ENCODE peak calls at places on chromosome 7, in four cellular contexts. One of them, this sample, is unnamed.

GRCh38 chr7:1557771-1558170 is 1.8 kb upstream of the TMEM184A start:
- DNase-seq in body of pancreas: no peak
- DNase-seq in suprapubic skin: no peak
- DNase-seq in endodermal cell: no peak
- DNase-seq in this sample: no peak

GRCh38 chr7:98573816-98574215 is 43.3 kb upstream of the NPTX2 start:
- DNase-seq in body of pancreas: no peak
- DNase-seq in suprapubic skin: no peak
- DNase-seq in endodermal cell: no peak
- DNase-seq in this sample: no peak

GRCh38 chr7:108311446-108312168 is 144.6 kb downstream of the NRCAM start:
- DNase-seq in body of pancreas: no peak
- DNase-seq in suprapubic skin: no peak
- DNase-seq in endodermal cell: no peak
- DNase-seq in this sample: no peak

GRCh38 chr7:31488562-31489203 is 25.2 kb upstream of the ITPRID1 start:
- DNase-seq in body of pancreas: no peak
- DNase-seq in suprapubic skin: no peak
- DNase-seq in endodermal cell: peak; percentile 93
- DNase-seq in this sample: no peak

GRCh38 chr7:41874206-41874770 is 171.4 kb upstream of the INHBA start:
- DNase-seq in body of pancreas: no peak
- DNase-seq in suprapubic skin: no peak
- DNase-seq in endodermal cell: no peak
- DNase-seq in this sample: no peak

GRCh38 chr7:69922011-69922803 is 323.9 kb downstream of the AUTS2 start:
- DNase-seq in body of pancreas: no peak
- DNase-seq in suprapubic skin: no peak
- DNase-seq in endodermal cell: no peak
- DNase-seq in this sample: no peak

GRCh38 chr7:99806839-99807478 is 20.9 kb upstream of the CYP3A43 start:
- DNase-seq in body of pancreas: no peak
- DNase-seq in suprapubic skin: no peak
- DNase-seq in endodermal cell: no peak
- DNase-seq in this sample: no peak

GRCh38 chr7:29612596-29612995 is 49.0 kb downstream of the PRR15 start:
- DNase-seq in body of pancreas: no peak
- DNase-seq in suprapubic skin: no peak
- DNase-seq in endodermal cell: no peak
- DNase-seq in this sample: no peak

GRCh38 chr7:121872831-121873764 is at the start of gene PTPRZ1:
- DNase-seq in body of pancreas: peak; percentile 25
- DNase-seq in suprapubic skin: peak; percentile 59
- DNase-seq in endodermal cell: peak; percentile 91
- DNase-seq in this sample: peak; percentile 38

GRCh38 chr7:76272142-76272541 is 30.3 kb upstream of the HSPB1 start:
- DNase-seq in body of pancreas: no peak
- DNase-seq in suprapubic skin: no peak
- DNase-seq in endodermal cell: no peak
- DNase-seq in this sample: no peak

DNA sequence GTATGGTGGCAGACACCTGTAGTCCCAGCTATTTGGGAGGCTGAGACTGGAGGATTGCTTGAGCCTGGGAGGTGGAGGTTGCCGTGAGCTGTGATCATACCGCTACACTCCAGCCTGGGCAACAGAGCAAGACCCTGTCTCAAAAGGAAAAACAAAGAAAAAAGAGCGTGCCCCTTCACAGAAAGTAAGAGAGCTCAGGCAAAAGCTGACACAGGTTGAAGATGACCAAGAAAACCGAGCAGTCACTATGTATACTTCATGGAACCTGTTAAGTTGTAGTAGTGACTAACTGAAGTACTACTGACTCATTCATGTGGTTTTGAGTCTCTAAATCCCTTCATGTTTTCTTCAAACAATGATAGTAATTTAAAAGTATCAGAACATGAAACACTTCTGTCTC is 1.2 kb upstream of the PRRT4 start:
- DNase-seq in body of pancreas: no peak
- DNase-seq in suprapubic skin: no peak
- DNase-seq in endodermal cell: no peak
- DNase-seq in this sample: no peak
- H3K27me3 ChIP-seq in body of pancreas: no peaks in the 10 kb centered on the region
- H3K27me3 ChIP-seq in suprapubic skin: peaks cover 23% of the 10 kb centered on the region
- H3K27me3 ChIP-seq in endodermal cell: peaks cover 98% of the 10 kb centered on the region
- H3K27me3 ChIP-seq in this sample: no peaks in the 10 kb centered on the region

DNA sequence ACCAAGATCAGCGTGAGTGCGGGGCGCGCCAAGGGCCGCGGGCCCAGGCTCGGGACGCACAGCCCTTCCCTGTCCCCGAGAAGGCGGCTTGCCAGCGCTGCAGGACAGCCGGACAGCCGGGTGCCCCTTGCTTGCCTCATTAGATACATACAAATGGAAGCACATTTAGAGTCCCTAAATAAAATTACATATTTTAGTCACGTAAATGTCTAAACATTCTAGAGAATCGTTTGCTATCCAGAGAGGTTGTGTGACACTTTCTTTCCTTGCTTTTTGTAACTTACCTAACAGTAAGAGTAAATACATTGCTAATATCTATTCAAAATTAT is 4.8 kb downstream of the VSTM2A start:
- DNase-seq in body of pancreas: no peak
- DNase-seq in suprapubic skin: no peak
- DNase-seq in endodermal cell: no peak
- DNase-seq in this sample: no peak
- H3K27me3 ChIP-seq in body of pancreas: no peaks in the 10 kb centered on the region
- H3K27me3 ChIP-seq in suprapubic skin: peaks cover 66% of the 10 kb centered on the region
- H3K27me3 ChIP-seq in endodermal cell: peaks cover 66% of the 10 kb centered on the region
- H3K27me3 ChIP-seq in this sample: peaks cover 44% of the 10 kb centered on the region

GRCh38 chr7:5422324-5423271 is 1.0 kb downstream of the TNRC18 start:
- DNase-seq in body of pancreas: peak; percentile 27
- DNase-seq in suprapubic skin: no peak
- DNase-seq in endodermal cell: peak; percentile 78
- DNase-seq in this sample: peak; percentile 38

GRCh38 chr7:5424689-5425506 is 1.3 kb upstream of the TNRC18 start:
- DNase-seq in body of pancreas: peak; percentile 43
- DNase-seq in suprapubic skin: no peak
- DNase-seq in endodermal cell: peak; percentile 72
- DNase-seq in this sample: peak; percentile 71

GRCh38 chr7:5423272-5423843 is at the start of gene TNRC18:
- DNase-seq in body of pancreas: peak; percentile 43
- DNase-seq in suprapubic skin: no peak
- DNase-seq in endodermal cell: no peak
- DNase-seq in this sample: no peak

GRCh38 chr7:5425507-5426225 is 2.0 kb upstream of the TNRC18 start:
- DNase-seq in body of pancreas: peak; percentile 79
- DNase-seq in suprapubic skin: no peak
- DNase-seq in endodermal cell: peak; percentile 89
- DNase-seq in this sample: peak; percentile 78

GRCh38 chr7:5423844-5424688 is 432 bp upstream of the TNRC18 start:
- DNase-seq in body of pancreas: peak; percentile 97
- DNase-seq in suprapubic skin: peak; percentile 97
- DNase-seq in endodermal cell: peak; percentile 99
- DNase-seq in this sample: peak; percentile 97
- H3K27me3 ChIP-seq in body of pancreas: no peaks in the 10 kb centered on the region
- H3K27me3 ChIP-seq in suprapubic skin: no peaks in the 10 kb centered on the region
- H3K27me3 ChIP-seq in endodermal cell: no peaks in the 10 kb centered on the region
- H3K27me3 ChIP-seq in this sample: no peaks in the 10 kb centered on the region

GRCh38 chr7:157690833-157691382 is 354.1 kb downstream of the DNAJB6 start:
- DNase-seq in body of pancreas: peak; percentile 29
- DNase-seq in suprapubic skin: peak; percentile 36
- DNase-seq in endodermal cell: peak; percentile 94
- DNase-seq in this sample: peak; percentile 52

GRCh38 chr7:157690058-157690832 is 353.4 kb downstream of the DNAJB6 start:
- DNase-seq in body of pancreas: no peak
- DNase-seq in suprapubic skin: peak; percentile 28
- DNase-seq in endodermal cell: peak; percentile 75
- DNase-seq in this sample: no peak

GRCh38 chr7:157692156-157693011 is 355.6 kb downstream of the DNAJB6 start:
- DNase-seq in body of pancreas: no peak
- DNase-seq in suprapubic skin: no peak
- DNase-seq in endodermal cell: no peak
- DNase-seq in this sample: no peak

GRCh38 chr7:157693071-157693520 is 356.3 kb downstream of the DNAJB6 start:
- DNase-seq in body of pancreas: no peak
- DNase-seq in suprapubic skin: no peak
- DNase-seq in endodermal cell: peak; percentile 73
- DNase-seq in this sample: no peak

DNA sequence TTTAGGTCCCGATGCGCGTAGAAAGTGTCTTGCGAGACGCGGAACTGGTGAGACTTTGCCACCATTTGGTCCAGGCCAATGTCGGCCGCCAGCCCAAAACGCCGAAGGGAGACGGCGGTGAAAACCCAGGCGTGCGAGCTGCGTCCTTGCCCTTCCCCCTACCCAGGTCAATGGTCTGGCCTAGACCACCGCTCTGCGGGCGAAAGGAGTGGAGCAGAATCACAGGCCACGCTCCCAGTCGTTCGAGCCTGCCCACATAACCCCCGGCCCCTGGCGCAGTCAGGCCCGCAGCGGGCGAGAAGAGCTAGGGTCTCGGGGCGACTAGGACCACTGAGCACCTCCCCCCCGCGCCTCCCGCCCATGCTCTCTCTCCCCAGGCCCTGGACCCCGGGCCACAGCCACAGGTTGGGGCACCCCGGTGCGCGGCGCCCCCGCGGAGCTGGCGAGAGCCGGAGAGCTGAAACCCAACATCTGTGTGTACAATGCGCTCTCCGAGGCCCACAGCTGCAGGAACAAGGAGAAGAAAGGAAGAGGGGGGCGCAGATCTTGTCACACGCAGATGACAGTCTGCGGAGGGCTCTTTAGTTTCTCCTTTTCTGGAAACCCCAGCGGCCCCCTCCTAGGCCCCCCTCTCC is 354.8 kb downstream of the DNAJB6 start:
- DNase-seq in body of pancreas: no peak
- DNase-seq in suprapubic skin: no peak
- DNase-seq in endodermal cell: peak; percentile 74
- DNase-seq in this sample: peak; percentile 24
- H3K27me3 ChIP-seq in body of pancreas: no peaks in the 10 kb centered on the region
- H3K27me3 ChIP-seq in suprapubic skin: peaks cover 82% of the 10 kb centered on the region
- H3K27me3 ChIP-seq in endodermal cell: no peaks in the 10 kb centered on the region
- H3K27me3 ChIP-seq in this sample: peaks cover 53% of the 10 kb centered on the region

GRCh38 chr7:55180821-55181542 is 162.2 kb downstream of the EGFR start:
- DNase-seq in body of pancreas: no peak
- DNase-seq in suprapubic skin: no peak
- DNase-seq in endodermal cell: no peak
- DNase-seq in this sample: no peak

GRCh38 chr7:55181774-55182173 is 163.0 kb downstream of the EGFR start:
- DNase-seq in body of pancreas: no peak
- DNase-seq in suprapubic skin: no peak
- DNase-seq in endodermal cell: no peak
- DNase-seq in this sample: no peak

GRCh38 chr7:55178292-55178862 is 159.6 kb downstream of the EGFR start:
- DNase-seq in body of pancreas: no peak
- DNase-seq in suprapubic skin: no peak
- DNase-seq in endodermal cell: no peak
- DNase-seq in this sample: no peak

GRCh38 chr7:55178863-55179773 is 160.3 kb downstream of the EGFR start:
- DNase-seq in body of pancreas: no peak
- DNase-seq in suprapubic skin: no peak
- DNase-seq in endodermal cell: no peak
- DNase-seq in this sample: no peak

GRCh38 chr7:55179897-55180682 is 161.3 kb downstream of the EGFR start:
- DNase-seq in body of pancreas: no peak
- DNase-seq in suprapubic skin: no peak
- DNase-seq in endodermal cell: no peak
- DNase-seq in this sample: no peak
- H3K27me3 ChIP-seq in body of pancreas: no peaks in the 10 kb centered on the region
- H3K27me3 ChIP-seq in suprapubic skin: no peaks in the 10 kb centered on the region
- H3K27me3 ChIP-seq in endodermal cell: no peaks in the 10 kb centered on the region
- H3K27me3 ChIP-seq in this sample: no peaks in the 10 kb centered on the region

This sample was measured in heart left ventricle.